ENCODE peak calls at places on chromosomes 12 and 14, in seven cellular contexts. One of them, this sample, is unnamed.

GRCh38 chr14:90487031-90487430 is 90.2 kb downstream of the CALM1 start:
- DNase-seq in kidney epithelial cell: no peak
- DNase-seq in AG04450: no peak
- DNase-seq in foreskin fibroblast: peak
- DNase-seq in heart left ventricle: peak
- DNase-seq in HCT116: no peak
- DNase-seq in GM23338: peak
- DNase-seq in this sample: peak

GRCh38 chr14:101022121-101022520 is 118.6 kb upstream of the RTL1 start:
- DNase-seq in HCT116: no peak
- DNase-seq in GM23338: no peak
- DNase-seq in kidney epithelial cell: no peak
- DNase-seq in heart left ventricle: no peak
- DNase-seq in foreskin fibroblast: no peak
- DNase-seq in AG04450: no peak
- DNase-seq in this sample: no peak

GRCh38 chr14:92451755-92452154 is 61.8 kb upstream of the RIN3 start:
- DNase-seq in AG04450: no peak
- DNase-seq in GM23338: no peak
- DNase-seq in kidney epithelial cell: no peak
- DNase-seq in heart left ventricle: no peak
- DNase-seq in foreskin fibroblast: no peak
- DNase-seq in HCT116: no peak
- DNase-seq in this sample: no peak

GRCh38 chr14:96961895-96962294 is 164.7 kb downstream of the VRK1 start:
- DNase-seq in kidney epithelial cell: no peak
- DNase-seq in foreskin fibroblast: no peak
- DNase-seq in GM23338: no peak
- DNase-seq in AG04450: no peak
- DNase-seq in HCT116: no peak
- DNase-seq in heart left ventricle: no peak
- DNase-seq in this sample: no peak

GRCh38 chr14:36768638-36769337 is 107.1 kb downstream of the PAX9 start:
- DNase-seq in kidney epithelial cell: no peak
- DNase-seq in HCT116: no peak
- DNase-seq in heart left ventricle: no peak
- DNase-seq in AG04450: no peak
- DNase-seq in foreskin fibroblast: no peak
- DNase-seq in GM23338: no peak
- DNase-seq in this sample: no peak

GRCh38 chr12:120437735-120438494 is at the start of gene COX6A1:
- DNase-seq in kidney epithelial cell: peak
- DNase-seq in AG04450: peak
- DNase-seq in foreskin fibroblast: peak
- DNase-seq in heart left ventricle: peak
- DNase-seq in GM23338: peak
- DNase-seq in HCT116: peak
- DNase-seq in this sample: peak

GRCh38 chr12:92042791-92043531 is 102.7 kb downstream of the BTG1 start:
- DNase-seq in HCT116: no peak
- DNase-seq in kidney epithelial cell: no peak
- DNase-seq in heart left ventricle: no peak
- DNase-seq in AG04450: no peak
- DNase-seq in GM23338: no peak
- DNase-seq in foreskin fibroblast: peak
- DNase-seq in this sample: no peak

GRCh38 chr14:62123959-62124358 is 361.7 kb downstream of the SNAPC1 start:
- DNase-seq in foreskin fibroblast: no peak
- DNase-seq in kidney epithelial cell: no peak
- DNase-seq in AG04450: no peak
- DNase-seq in GM23338: no peak
- DNase-seq in heart left ventricle: no peak
- DNase-seq in HCT116: no peak
- DNase-seq in this sample: no peak

GRCh38 chr12:15722951-15723350 is 66.2 kb downstream of the EPS8 start:
- DNase-seq in heart left ventricle: no peak
- DNase-seq in kidney epithelial cell: no peak
- DNase-seq in GM23338: no peak
- DNase-seq in HCT116: no peak
- DNase-seq in foreskin fibroblast: no peak
- DNase-seq in AG04450: no peak
- DNase-seq in this sample: no peak

GRCh38 chr12:58204086-58204485 is 262.7 kb downstream of the ATP23 start:
- DNase-seq in GM23338: no peak
- DNase-seq in heart left ventricle: no peak
- DNase-seq in kidney epithelial cell: no peak
- DNase-seq in HCT116: no peak
- DNase-seq in foreskin fibroblast: no peak
- DNase-seq in AG04450: no peak
- DNase-seq in this sample: no peak

GRCh38 chr12:54526800-54527630 is 22.4 kb upstream of the PDE1B start:
- DNase-seq in kidney epithelial cell: no peak
- DNase-seq in foreskin fibroblast: peak
- DNase-seq in HCT116: peak
- DNase-seq in AG04450: no peak
- DNase-seq in heart left ventricle: peak
- DNase-seq in GM23338: peak
- DNase-seq in this sample: no peak

GRCh38 chr14:57290753-57291152 is 22.0 kb downstream of the AP5M1 start:
- DNase-seq in kidney epithelial cell: no peak
- DNase-seq in AG04450: no peak
- DNase-seq in foreskin fibroblast: no peak
- DNase-seq in HCT116: no peak
- DNase-seq in heart left ventricle: no peak
- DNase-seq in GM23338: no peak
- DNase-seq in this sample: no peak

GRCh38 chr12:63961543-63961942 is 117.0 kb downstream of the SRGAP1 start:
- DNase-seq in foreskin fibroblast: no peak
- DNase-seq in heart left ventricle: no peak
- DNase-seq in AG04450: no peak
- DNase-seq in GM23338: no peak
- DNase-seq in kidney epithelial cell: no peak
- DNase-seq in HCT116: no peak
- DNase-seq in this sample: no peak

GRCh38 chr12:2137707-2138106 is 84.9 kb downstream of the CACNA1C start:
- DNase-seq in foreskin fibroblast: no peak
- DNase-seq in HCT116: no peak
- DNase-seq in heart left ventricle: peak
- DNase-seq in kidney epithelial cell: no peak
- DNase-seq in AG04450: no peak
- DNase-seq in GM23338: no peak
- DNase-seq in this sample: no peak

GRCh38 chr12:122866950-122867607 is 28.8 kb downstream of the VPS37B start:
- DNase-seq in GM23338: no peak
- DNase-seq in foreskin fibroblast: no peak
- DNase-seq in kidney epithelial cell: no peak
- DNase-seq in AG04450: no peak
- DNase-seq in HCT116: no peak
- DNase-seq in heart left ventricle: peak
- DNase-seq in this sample: no peak

GRCh38 chr14:69770559-69770958 is 3.6 kb downstream of the SRSF5 start:
- DNase-seq in kidney epithelial cell: no peak
- DNase-seq in heart left ventricle: no peak
- DNase-seq in HCT116: no peak
- DNase-seq in GM23338: no peak
- DNase-seq in foreskin fibroblast: no peak
- DNase-seq in AG04450: no peak
- DNase-seq in this sample: no peak

GRCh38 chr14:69767369-69767999 is 542 bp downstream of the SRSF5 start:
- DNase-seq in AG04450: peak
- DNase-seq in GM23338: peak
- DNase-seq in HCT116: peak
- DNase-seq in heart left ventricle: peak
- DNase-seq in kidney epithelial cell: peak
- DNase-seq in foreskin fibroblast: peak
- DNase-seq in this sample: peak

GRCh38 chr14:69771136-69771535 is 4.2 kb downstream of the SRSF5 start:
- DNase-seq in kidney epithelial cell: no peak
- DNase-seq in AG04450: no peak
- DNase-seq in foreskin fibroblast: no peak
- DNase-seq in heart left ventricle: no peak
- DNase-seq in HCT116: no peak
- DNase-seq in GM23338: no peak
- DNase-seq in this sample: no peak

GRCh38 chr14:69768873-69769272 is 1.9 kb downstream of the SRSF5 start:
- DNase-seq in kidney epithelial cell: no peak
- DNase-seq in GM23338: no peak
- DNase-seq in heart left ventricle: no peak
- DNase-seq in foreskin fibroblast: no peak
- DNase-seq in AG04450: no peak
- DNase-seq in HCT116: no peak
- DNase-seq in this sample: no peak

GRCh38 chr14:69769623-69770022 is 2.7 kb downstream of the SRSF5 start:
- DNase-seq in kidney epithelial cell: no peak
- DNase-seq in AG04450: no peak
- DNase-seq in heart left ventricle: no peak
- DNase-seq in HCT116: no peak
- DNase-seq in GM23338: no peak
- DNase-seq in foreskin fibroblast: no peak
- DNase-seq in this sample: no peak
- H3K4me3 ChIP-seq in kidney epithelial cell: no peak
- H3K4me3 ChIP-seq in AG04450: no peak
- H3K4me3 ChIP-seq in heart left ventricle: no peak
- H3K4me3 ChIP-seq in HCT116: no peak
- H3K4me3 ChIP-seq in GM23338: no peak
- H3K4me3 ChIP-seq in foreskin fibroblast: no peak
- H3K4me3 ChIP-seq in this sample: no peak

DNA sequence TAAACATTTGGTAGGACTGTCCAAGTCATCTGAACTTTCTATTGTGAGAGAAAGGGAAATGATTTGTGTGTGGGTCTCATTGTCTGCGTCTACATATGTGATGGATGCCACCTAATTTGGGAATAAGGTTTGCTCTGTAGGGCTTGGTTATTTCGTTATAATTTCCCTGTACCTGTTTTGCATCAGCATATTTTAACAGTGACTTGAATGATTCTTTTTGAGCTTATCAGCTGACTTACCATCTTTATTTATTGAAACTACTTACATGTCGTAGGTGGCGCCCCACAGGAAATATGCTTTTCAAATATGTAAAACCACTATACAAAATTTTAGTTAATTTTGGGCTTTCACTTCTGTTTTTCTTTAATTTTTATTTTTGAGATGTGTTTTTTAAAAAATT is 56.5 kb upstream of the BCAT1 start:
- DNase-seq in kidney epithelial cell: no peak
- DNase-seq in HCT116: no peak
- DNase-seq in AG04450: no peak
- DNase-seq in heart left ventricle: no peak
- DNase-seq in GM23338: no peak
- DNase-seq in foreskin fibroblast: no peak
- DNase-seq in this sample: no peak
- H3K4me3 ChIP-seq in kidney epithelial cell: no peak
- H3K4me3 ChIP-seq in HCT116: no peak
- H3K4me3 ChIP-seq in AG04450: no peak
- H3K4me3 ChIP-seq in heart left ventricle: no peak
- H3K4me3 ChIP-seq in GM23338: no peak
- H3K4me3 ChIP-seq in foreskin fibroblast: no peak
- H3K4me3 ChIP-seq in this sample: no peak

DNA sequence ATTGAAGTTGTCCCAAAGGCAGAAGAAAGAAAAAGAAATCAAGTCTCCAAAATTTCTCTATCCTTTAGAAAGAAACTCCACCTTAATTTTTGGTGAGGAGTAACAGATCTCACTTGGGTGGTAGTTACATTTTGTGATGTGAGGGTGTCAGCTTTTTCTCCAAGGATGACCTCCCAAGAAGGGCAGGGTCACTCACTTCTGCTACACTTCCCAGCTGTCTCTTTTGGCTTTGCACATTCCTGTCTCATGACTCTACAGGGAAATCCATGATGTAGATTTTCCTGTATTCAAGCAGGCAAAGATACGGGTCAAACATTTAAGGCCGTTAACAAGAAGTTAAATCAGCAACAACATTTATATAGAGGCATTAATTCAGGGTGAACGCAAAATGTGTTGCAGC is 1016.4 kb downstream of the NRXN3 start:
- DNase-seq in HCT116: no peak
- DNase-seq in heart left ventricle: no peak
- DNase-seq in kidney epithelial cell: no peak
- DNase-seq in GM23338: no peak
- DNase-seq in AG04450: no peak
- DNase-seq in foreskin fibroblast: no peak
- DNase-seq in this sample: no peak
- H3K4me3 ChIP-seq in HCT116: no peak
- H3K4me3 ChIP-seq in heart left ventricle: no peak
- H3K4me3 ChIP-seq in kidney epithelial cell: no peak
- H3K4me3 ChIP-seq in GM23338: no peak
- H3K4me3 ChIP-seq in AG04450: no peak
- H3K4me3 ChIP-seq in foreskin fibroblast: no peak
- H3K4me3 ChIP-seq in this sample: no peak

GRCh38 chr14:88168498-88169165 is 154.4 kb downstream of the KCNK10 start:
- DNase-seq in heart left ventricle: no peak
- DNase-seq in AG04450: no peak
- DNase-seq in kidney epithelial cell: no peak
- DNase-seq in HCT116: no peak
- DNase-seq in foreskin fibroblast: peak
- DNase-seq in GM23338: peak
- DNase-seq in this sample: no peak

GRCh38 chr14:88168025-88168424 is 155.0 kb downstream of the KCNK10 start:
- DNase-seq in HCT116: no peak
- DNase-seq in kidney epithelial cell: no peak
- DNase-seq in heart left ventricle: no peak
- DNase-seq in AG04450: no peak
- DNase-seq in foreskin fibroblast: no peak
- DNase-seq in GM23338: no peak
- DNase-seq in this sample: no peak

GRCh38 chr14:88166616-88167015 is 156.5 kb downstream of the KCNK10 start:
- DNase-seq in kidney epithelial cell: peak
- DNase-seq in HCT116: no peak
- DNase-seq in AG04450: no peak
- DNase-seq in foreskin fibroblast: no peak
- DNase-seq in heart left ventricle: no peak
- DNase-seq in GM23338: no peak
- DNase-seq in this sample: no peak

GRCh38 chr14:88164906-88165534 is 158.0 kb downstream of the KCNK10 start:
- DNase-seq in AG04450: no peak
- DNase-seq in kidney epithelial cell: no peak
- DNase-seq in HCT116: no peak
- DNase-seq in heart left ventricle: no peak
- DNase-seq in foreskin fibroblast: no peak
- DNase-seq in GM23338: no peak
- DNase-seq in this sample: no peak

GRCh38 chr14:88163731-88164255 is 158.9 kb downstream of the GPR65 start:
- DNase-seq in foreskin fibroblast: no peak
- DNase-seq in kidney epithelial cell: no peak
- DNase-seq in heart left ventricle: no peak
- DNase-seq in HCT116: no peak
- DNase-seq in GM23338: no peak
- DNase-seq in AG04450: no peak
- DNase-seq in this sample: no peak
- H3K4me3 ChIP-seq in foreskin fibroblast: no peak
- H3K4me3 ChIP-seq in kidney epithelial cell: no peak
- H3K4me3 ChIP-seq in heart left ventricle: no peak
- H3K4me3 ChIP-seq in HCT116: no peak
- H3K4me3 ChIP-seq in GM23338: no peak
- H3K4me3 ChIP-seq in AG04450: no peak
- H3K4me3 ChIP-seq in this sample: no peak

GRCh38 chr12:105233045-105233905 is 2.7 kb downstream of the APPL2 start:
- DNase-seq in HCT116: no peak
- DNase-seq in AG04450: no peak
- DNase-seq in heart left ventricle: no peak
- DNase-seq in foreskin fibroblast: no peak
- DNase-seq in kidney epithelial cell: no peak
- DNase-seq in GM23338: no peak
- DNase-seq in this sample: no peak
- H3K4me3 ChIP-seq in HCT116: no peak
- H3K4me3 ChIP-seq in AG04450: peak
- H3K4me3 ChIP-seq in heart left ventricle: no peak
- H3K4me3 ChIP-seq in foreskin fibroblast: peak
- H3K4me3 ChIP-seq in kidney epithelial cell: no peak
- H3K4me3 ChIP-seq in GM23338: no peak
- H3K4me3 ChIP-seq in this sample: no peak

This sample was measured in skeletal muscle cell.